ENCODE peak calls at places on chromosomes 4 and X, in four cellular contexts. D is iPS DF 19.7, W is lung microvascular endothelial cell, N is HS-5. S is an unnamed sample.

GRCh38 chrX:118630843-118631242 is 96.6 kb upstream of the IL13RA1 start:
- DNase-seq in D (no peak), W (no peak), N (no peak), S (no peak)

GRCh38 chrX:68694429-68695205 is 47.2 kb downstream of the STARD8 start:
- DNase-seq in N (no peak), D (no peak), W (peak; percentile 27), S (no peak)

GRCh38 chr4:17168571-17168970 is 270.1 kb upstream of the LDB2 start:
- DNase-seq in D (no peak), W (peak; percentile 25), N (peak; percentile 4), S (peak; percentile 46)

GRCh38 chr4:122700178-122700725 is 32.3 kb upstream of the BBS12 start:
- DNase-seq in W (peak; percentile 57), D (no peak), N (no peak), S (no peak)

GRCh38 chr4:184355111-184355604 is 119.2 kb downstream of the IRF2 start:
- DNase-seq in N (peak; percentile 68), W (peak; percentile 100), D (no peak), S (no peak)

GRCh38 chr4:29581469-29581868 is 1138.7 kb upstream of the PCDH7 start:
- DNase-seq in W (no peak), D (no peak), N (no peak), S (no peak)

GRCh38 chr4:169080970-169081369 is 70.9 kb upstream of the CBR4 start:
- DNase-seq in N (no peak), W (peak; percentile 78), D (no peak), S (no peak)

GRCh38 chrX:91331476-91331875 is 103.2 kb upstream of the PABPC5 start:
- DNase-seq in D (no peak), N (no peak), W (no peak), S (no peak)

GRCh38 chrX:23381099-23381498 is 46.5 kb downstream of the PTCHD1 start:
- DNase-seq in W (no peak), N (no peak), D (no peak), S (no peak)

GRCh38 chr4:156954598-156954997 is 17.0 kb downstream of the PDGFC start:
- DNase-seq in W (no peak), D (no peak), N (no peak), S (no peak)

GRCh38 chr4:1855334-1856070 is 454 bp downstream of the LETM1 start:
- DNase-seq in W (peak; percentile 12), D (no peak), N (no peak), S (no peak)

GRCh38 chr4:90183254-90183653 is 56.1 kb downstream of the CCSER1 start:
- DNase-seq in W (no peak), N (no peak), D (no peak), S (no peak)

GRCh38 chr4:117481742-117482141 is 396.4 kb upstream of the TRAM1L1 start:
- DNase-seq in W (no peak), N (peak; percentile 20), D (no peak), S (no peak)

GRCh38 chrX:106901341-106901740 is 1.8 kb downstream of the RIPPLY1 start:
- DNase-seq in W (no peak), D (no peak), N (no peak), S (no peak)

GRCh38 chrX:151151668-151152267 is 24.6 kb upstream of the GPR50 start:
- DNase-seq in D (no peak), W (peak; percentile 59), N (no peak), S (peak; percentile 30)

GRCh38 chr4:13386405-13387107 is 97.6 kb downstream of the RAB28 start:
- DNase-seq in W (no peak), D (no peak), N (no peak), S (no peak)